ENCODE peak calls at places on chromosomes 13 and 19, in four cellular contexts. N, P, H and M are unnamed samples.

GRCh38 chr19:30546332-30546731 is 174.1 kb downstream of the ZNF536 start:
- DNase-seq in P (no peak), H (no peak), N (no peak), M (no peak)

GRCh38 chr13:30153871-30154426 is 153.4 kb downstream of the KATNAL1 start:
- DNase-seq in N (peak; percentile 26), P (peak; percentile 55), H (peak; percentile 17), M (no peak)

GRCh38 chr19:48190288-48191284 is 20.1 kb downstream of the ZSWIM9 start:
- DNase-seq in P (peak; percentile 98), H (peak; percentile 97), N (peak; percentile 65), M (peak; percentile 57)

GRCh38 chr19:48636859-48637448 is at the start of gene DBP:
- DNase-seq in H (no peak), N (no peak), P (peak; percentile 63), M (no peak)

GRCh38 chr13:113848431-113849260 is 15.2 kb downstream of the GAS6 start:
- DNase-seq in P (no peak), H (peak; percentile 78), N (no peak), M (no peak)

GRCh38 chr19:51440846-51441409 is 17.3 kb downstream of the SIGLEC8 start:
- DNase-seq in N (no peak), H (no peak), P (no peak), M (no peak)

GRCh38 chr13:21909331-21909730 is 238.5 kb downstream of the FGF9 start:
- DNase-seq in N (no peak), H (peak; percentile 61), P (no peak), M (no peak)

GRCh38 chr19:51131780-51132680 is 7.3 kb downstream of the SIGLEC9 start:
- DNase-seq in P (peak; percentile 59), N (peak; percentile 86), H (no peak), M (no peak)

GRCh38 chr13:113029487-113030258 is 60.7 kb downstream of the MCF2L start:
- DNase-seq in N (peak; percentile 15), H (no peak), P (peak; percentile 81), M (peak; percentile 38)

GRCh38 chr19:1041835-1042685 is 2.2 kb downstream of the ABCA7 start:
- DNase-seq in P (no peak), H (no peak), N (no peak), M (no peak)

GRCh38 chr13:46756977-46757376 is 40.0 kb downstream of the ESD start:
- DNase-seq in H (peak; percentile 17), N (peak; percentile 56), P (no peak), M (no peak)

GRCh38 chr19:16509141-16510061 is 13.2 kb downstream of the C19orf44 start:
- DNase-seq in H (peak; percentile 43), N (peak; percentile 14), P (no peak), M (no peak)

GRCh38 chr13:22061371-22061805 is 390.5 kb downstream of the FGF9 start:
- DNase-seq in P (peak; percentile 30), H (no peak), N (no peak), M (peak; percentile 49)

DNA sequence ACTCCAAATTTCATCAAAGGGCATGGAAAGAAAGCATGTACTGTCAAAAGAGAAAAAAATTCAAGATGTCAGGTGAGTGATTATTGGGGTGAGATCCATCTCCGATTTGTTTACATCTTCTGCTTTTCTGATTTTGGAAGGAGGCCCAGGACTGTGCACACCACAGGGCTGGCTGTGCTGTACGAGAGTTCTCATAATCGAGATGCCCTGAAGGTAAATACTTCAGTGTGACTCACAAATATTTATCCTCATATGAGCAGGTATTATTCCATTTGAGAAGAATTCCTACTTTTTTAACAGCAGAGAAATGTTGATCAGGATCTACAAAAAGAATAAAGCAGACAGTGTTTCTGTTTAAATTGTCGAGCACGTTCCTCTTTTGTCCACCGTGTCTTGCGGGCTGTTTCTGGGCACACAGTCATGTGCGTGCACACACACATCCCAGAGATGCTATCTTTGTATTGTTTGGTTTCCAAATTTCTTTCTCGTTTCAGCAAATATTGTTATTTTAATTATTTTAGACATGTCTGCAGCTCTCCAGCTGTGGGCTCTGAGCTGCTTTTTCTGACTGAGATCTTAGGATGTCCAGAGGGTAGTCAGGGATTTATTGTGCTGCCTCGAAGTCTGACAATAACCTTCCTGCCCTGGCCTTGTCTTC is 103.8 kb downstream of the KL start:
- DNase-seq in N (no peak), H (peak; percentile 90), P (no peak), M (no peak)
- H3K4me3 ChIP-seq in N (no peak overlapping the region), H (no peak overlapping the region), P (no peak overlapping the region), M (no peak overlapping the region)

GRCh38 chr13:24679686-24680085 is 522 bp upstream of the ATP12A start:
- DNase-seq in N (no peak), P (no peak), H (no peak), M (no peak)
- TF ChIP-seq CTCF in N (no peak), P (no peak), H (no peak), M (no peak)

DNA sequence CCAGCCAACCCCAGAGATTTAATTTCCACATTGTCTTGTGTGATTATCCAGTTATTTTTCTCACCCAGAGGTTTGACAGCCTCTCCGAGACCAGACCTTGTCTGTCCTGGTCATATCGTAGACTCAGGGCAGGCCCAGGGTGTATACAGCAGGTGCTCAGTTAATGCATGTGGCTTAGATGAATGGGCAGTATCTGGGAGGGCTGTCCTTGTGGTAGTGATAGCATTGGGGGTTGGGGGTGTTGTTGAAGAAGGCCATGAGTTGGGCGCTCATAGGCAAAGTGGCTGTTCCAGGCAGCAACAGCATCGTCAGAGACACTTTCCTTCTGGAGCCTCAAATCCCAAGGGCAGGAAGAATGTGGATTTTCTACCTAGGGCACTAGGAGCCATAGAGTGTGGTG is 16.9 kb downstream of the MAST3 start:
- DNase-seq in P (no peak), H (no peak), N (no peak), M (no peak)
- H3K4me3 ChIP-seq in P (no peak overlapping the region), H (no peak overlapping the region), N (no peak overlapping the region), M (no peak overlapping the region)

GRCh38 chr19:14091086-14091884 is 734 bp upstream of the SAMD1 start:
- DNase-seq in P (peak; percentile 63), H (peak; percentile 40), N (peak; percentile 70), M (peak; percentile 84)
- TF ChIP-seq CTCF in P (peak; percentile 19), H (no peak), N (peak; percentile 18), M (peak; percentile 44)

GRCh38 chr13:66313408-66313807 is 916.7 kb downstream of the PCDH9 start:
- DNase-seq in H (no peak), P (no peak), N (peak; percentile 90), M (no peak)

DNA sequence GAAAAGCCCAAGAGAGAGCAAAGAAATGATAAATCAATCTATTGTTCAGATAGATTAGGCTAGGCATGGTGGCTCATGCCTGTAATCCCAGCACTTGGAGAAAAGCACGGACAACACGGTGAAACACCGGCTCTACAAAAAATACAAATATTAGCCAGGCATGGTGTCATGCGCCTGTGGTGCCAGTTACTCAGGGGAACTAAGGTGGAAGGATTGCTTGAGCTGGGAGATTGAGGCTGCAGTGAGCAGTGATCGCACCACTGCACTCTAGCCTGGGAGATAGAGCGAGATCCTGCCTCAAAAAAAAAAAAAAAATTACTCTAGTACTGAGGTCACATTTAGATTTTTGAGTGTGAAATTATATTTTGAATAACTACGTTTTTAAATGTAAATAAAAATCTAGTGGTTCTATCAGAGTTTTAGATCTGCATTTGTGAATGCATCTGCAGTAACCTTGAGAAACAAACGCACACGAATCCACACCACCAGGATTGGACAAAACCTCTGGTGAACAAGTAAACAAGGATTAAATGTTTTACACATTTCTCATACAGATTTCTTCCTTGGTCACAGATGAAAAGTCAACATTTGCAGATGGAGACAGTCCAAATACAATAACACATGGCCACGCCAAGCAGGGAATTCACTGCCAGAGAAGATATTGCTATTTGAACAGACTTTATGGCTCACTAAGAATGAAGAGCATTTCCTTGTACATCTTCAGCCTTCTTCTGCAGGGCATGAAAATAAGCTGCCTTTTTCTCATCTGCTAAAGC is 917.6 kb downstream of the PCDH9 start:
- DNase-seq in P (no peak), N (peak; percentile 85), H (peak; percentile 7), M (no peak)
- H3K4me3 ChIP-seq in P (no peak overlapping the region), N (no peak overlapping the region), H (no peak overlapping the region), M (no peak overlapping the region)

DNA sequence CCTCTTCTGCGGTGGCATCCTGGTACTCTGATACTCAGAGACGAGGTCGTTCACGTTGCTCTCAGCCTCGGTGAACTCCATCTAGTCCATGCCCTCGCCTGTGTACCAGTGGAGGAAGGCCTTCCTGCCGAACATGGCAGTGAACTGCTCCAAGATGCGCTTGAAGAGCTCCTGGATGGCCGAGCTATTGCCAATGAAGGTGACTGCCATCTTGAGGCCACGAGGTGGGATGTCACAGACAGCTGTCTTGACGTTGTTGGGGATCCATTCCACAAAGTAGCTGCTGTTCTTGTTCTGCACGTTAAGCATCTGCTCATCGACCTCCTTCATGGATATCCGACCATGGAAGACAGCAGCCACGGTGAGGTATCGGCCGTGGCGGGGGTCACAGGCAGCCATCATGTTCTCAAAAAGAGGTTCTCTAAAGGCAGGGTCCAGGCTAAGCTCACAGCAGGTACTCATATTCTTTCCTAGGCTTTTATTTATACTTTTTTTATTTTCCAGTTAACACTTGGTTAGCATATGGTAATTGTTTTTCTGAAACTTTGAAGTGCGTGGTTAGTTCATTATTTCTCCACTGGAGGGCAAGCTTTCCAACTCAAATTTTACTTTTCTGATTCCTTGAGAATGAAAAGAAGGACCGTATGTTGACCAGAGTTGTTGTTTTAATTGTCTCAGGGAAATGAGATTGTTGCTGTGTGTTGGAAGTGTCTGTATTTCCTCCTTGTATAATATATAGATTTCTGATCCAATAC is 72.4 kb upstream of the RGCC start:
- DNase-seq in P (peak; percentile 41), N (peak; percentile 42), H (no peak), M (no peak)
- TF ChIP-seq CTCF in P (peak; percentile 47), N (peak; percentile 48), H (peak; percentile 45), M (peak; percentile 36)

GRCh38 chr19:12140545-12141404 is 625 bp upstream of the ZNF20 start:
- DNase-seq in P (peak; percentile 95), H (peak; percentile 89), N (peak; percentile 88), M (peak; percentile 81)
- H3K4me3 ChIP-seq in P (peak overlapping the region; percentile 83), H (peak overlapping the region; percentile 85), N (peak overlapping the region; percentile 89), M (peak overlapping the region; percentile 86)

GRCh38 chr13:36973009-36973408 is 26.1 kb downstream of the ALG5 start:
- DNase-seq in P (no peak), N (no peak), H (no peak), M (no peak)
- TF ChIP-seq CTCF in P (no peak), N (no peak), H (no peak), M (no peak)

DNA sequence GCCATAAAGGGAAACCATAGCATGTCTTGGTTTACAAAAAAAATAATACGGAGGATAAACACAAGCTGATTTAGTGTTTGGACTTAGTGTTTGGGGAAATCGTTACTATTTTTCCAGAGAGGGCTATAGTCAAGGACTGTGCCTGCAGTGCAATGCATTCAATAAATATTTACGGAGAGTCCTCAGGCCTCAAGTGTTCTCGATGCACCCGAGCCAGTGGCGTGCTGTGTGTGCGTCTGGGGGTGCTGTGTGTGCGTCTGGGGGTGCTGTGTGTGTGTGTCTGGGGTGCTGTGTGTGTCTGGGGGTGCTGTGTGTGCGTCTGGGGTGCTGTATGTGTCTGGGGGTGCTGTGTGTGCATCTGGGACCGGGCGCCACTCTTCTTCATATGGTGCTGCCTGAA is 71.7 kb upstream of the GTF3A start:
- DNase-seq in N (no peak), H (no peak), P (no peak), M (no peak)
- H3K4me3 ChIP-seq in N (no peak overlapping the region), H (no peak overlapping the region), P (no peak overlapping the region), M (no peak overlapping the region)